ENCODE peak calls at places on chromosome 7, in six cellular contexts. J is CD8-positive, alpha-beta memory T cell; D is hepatocyte; W is GM23338; Z is right atrium auricular region; L is Panc1. T is an unnamed sample.

GRCh38 chr7:14303536-14303935 is 314.1 kb upstream of the ETV1 start:
- DNase-seq in W (peak; percentile 23), J (no peak), L (no peak), D (peak; percentile 55), Z (no peak), T (no peak)

GRCh38 chr7:26153823-26154783 is 2.1 kb downstream of the NFE2L3 start:
- DNase-seq in J (no peak), D (no peak), L (no peak), W (peak; percentile 93), Z (no peak), T (no peak)

GRCh38 chr7:93944673-93945072 is 23.1 kb downstream of the GNG11 start:
- DNase-seq in D (no peak), L (no peak), W (no peak), J (no peak), Z (no peak), T (no peak)

GRCh38 chr7:33050425-33051318 is 11.9 kb downstream of the NT5C3A start:
- DNase-seq in D (peak; percentile 56), Z (no peak), L (no peak), J (no peak), W (peak; percentile 45), T (peak; percentile 67)

GRCh38 chr7:85186521-85187241 is at the start of gene SEMA3D:
- DNase-seq in L (no peak), D (peak; percentile 92), J (no peak), Z (peak; percentile 70), W (peak; percentile 90), T (peak; percentile 96)

GRCh38 chr7:44279286-44279685 is 46.1 kb downstream of the CAMK2B start:
- DNase-seq in Z (no peak), D (no peak), J (no peak), W (no peak), L (no peak), T (peak; percentile 1)

GRCh38 chr7:157537056-157537455 is 200.3 kb downstream of the DNAJB6 start:
- DNase-seq in D (no peak), J (no peak), W (no peak), L (no peak), Z (no peak), T (no peak)

GRCh38 chr7:132415259-132415658 is 161.0 kb downstream of the PLXNA4 start:
- DNase-seq in D (no peak), Z (no peak), L (no peak), J (no peak), W (no peak), T (no peak)

GRCh38 chr7:146116452-146117219 is at the start of gene CNTNAP2:
- DNase-seq in W (peak; percentile 69), Z (no peak), D (peak; percentile 52), L (no peak), J (no peak), T (no peak)

GRCh38 chr7:142323706-142324105 is 65.8 kb upstream of the PRSS58 start:
- DNase-seq in J (no peak), L (no peak), W (peak; percentile 92), D (peak; percentile 44), Z (no peak), T (peak; percentile 65)

GRCh38 chr7:128814496-128814895 is 15.7 kb upstream of the FLNC start:
- DNase-seq in J (no peak), Z (no peak), W (no peak), L (no peak), D (no peak), T (peak; percentile 72)

GRCh38 chr7:132622081-132622480 is 45.8 kb upstream of the PLXNA4 start:
- DNase-seq in W (no peak), L (no peak), Z (no peak), J (no peak), D (no peak), T (no peak)

GRCh38 chr7:135536160-135536559 is 21.6 kb upstream of the NUP205 start:
- DNase-seq in D (peak; percentile 38), J (no peak), L (no peak), W (no peak), Z (peak; percentile 56), T (peak; percentile 10)

GRCh38 chr7:74372511-74373111 is 81.1 kb upstream of the GTF2IRD1 start:
- DNase-seq in J (no peak), Z (no peak), D (peak; percentile 38), W (peak; percentile 62), L (no peak), T (no peak)
- H3K27ac ChIP-seq in J (no peak overlapping the region), Z (peak overlapping the region; percentile 39), D (no peak overlapping the region), W (no peak overlapping the region), L (no peak overlapping the region), T (no peak overlapping the region)

GRCh38 chr7:126840869-126841268 is 411.9 kb downstream of the GRM8 start:
- DNase-seq in Z (no peak), D (no peak), L (no peak), W (no peak), J (no peak), T (no peak)

GRCh38 chr7:126839624-126840023 is 413.1 kb downstream of the GRM8 start:
- DNase-seq in Z (no peak), L (no peak), W (no peak), D (no peak), J (no peak), T (no peak)

GRCh38 chr7:126845331-126845730 is 407.4 kb downstream of the GRM8 start:
- DNase-seq in Z (no peak), L (no peak), D (no peak), J (no peak), W (no peak), T (no peak)

GRCh38 chr7:126842451-126842850 is 410.3 kb downstream of the GRM8 start:
- DNase-seq in Z (no peak), W (no peak), J (no peak), D (no peak), L (no peak), T (no peak)

GRCh38 chr7:126843883-126844282 is 408.9 kb downstream of the GRM8 start:
- DNase-seq in D (no peak), W (no peak), L (no peak), Z (no peak), J (no peak), T (no peak)
- H3K27me3 ChIP-seq in D (no peaks in the 10 kb centered on the region), W (no peaks in the 10 kb centered on the region), L (no peaks in the 10 kb centered on the region), Z (no peaks in the 10 kb centered on the region), J (no peaks in the 10 kb centered on the region), T (no peaks in the 10 kb centered on the region)

GRCh38 chr7:47601881-47602249 is 20.0 kb upstream of the TNS3 start:
- DNase-seq in J (no peak), W (no peak), Z (no peak), D (no peak), L (no peak), T (no peak)
- H3K27ac ChIP-seq in J (no peak overlapping the region), W (no peak overlapping the region), Z (no peak overlapping the region), D (peak overlapping the region; percentile 53), L (peak overlapping the region; percentile 100), T (no peak overlapping the region)

GRCh38 chr7:30678805-30679204 is 3.5 kb downstream of the CRHR2 start:
- DNase-seq in L (no peak), J (no peak), Z (no peak), W (no peak), D (no peak), T (no peak)
- H3K27me3 ChIP-seq in L (peaks cover 36% of the 10 kb centered on the region), J (peaks cover 37% of the 10 kb centered on the region), Z (peaks cover 15% of the 10 kb centered on the region), W (peaks cover 54% of the 10 kb centered on the region), D (peaks cover 78% of the 10 kb centered on the region), T (no peaks in the 10 kb centered on the region)

GRCh38 chr7:139687980-139688632 is 89.7 kb downstream of the HIPK2 start:
- DNase-seq in D (no peak), W (no peak), Z (no peak), L (no peak), J (no peak), T (peak; percentile 16)

GRCh38 chr7:139691253-139691781 is 86.5 kb downstream of the HIPK2 start:
- DNase-seq in Z (no peak), J (no peak), D (peak; percentile 28), L (no peak), W (no peak), T (no peak)

GRCh38 chr7:139683137-139683871 is 94.5 kb downstream of the HIPK2 start:
- DNase-seq in J (no peak), Z (no peak), L (no peak), D (no peak), W (no peak), T (no peak)

GRCh38 chr7:139682136-139683013 is 95.4 kb downstream of the HIPK2 start:
- DNase-seq in Z (no peak), D (no peak), L (peak; percentile 77), W (no peak), J (no peak), T (no peak)

DNA sequence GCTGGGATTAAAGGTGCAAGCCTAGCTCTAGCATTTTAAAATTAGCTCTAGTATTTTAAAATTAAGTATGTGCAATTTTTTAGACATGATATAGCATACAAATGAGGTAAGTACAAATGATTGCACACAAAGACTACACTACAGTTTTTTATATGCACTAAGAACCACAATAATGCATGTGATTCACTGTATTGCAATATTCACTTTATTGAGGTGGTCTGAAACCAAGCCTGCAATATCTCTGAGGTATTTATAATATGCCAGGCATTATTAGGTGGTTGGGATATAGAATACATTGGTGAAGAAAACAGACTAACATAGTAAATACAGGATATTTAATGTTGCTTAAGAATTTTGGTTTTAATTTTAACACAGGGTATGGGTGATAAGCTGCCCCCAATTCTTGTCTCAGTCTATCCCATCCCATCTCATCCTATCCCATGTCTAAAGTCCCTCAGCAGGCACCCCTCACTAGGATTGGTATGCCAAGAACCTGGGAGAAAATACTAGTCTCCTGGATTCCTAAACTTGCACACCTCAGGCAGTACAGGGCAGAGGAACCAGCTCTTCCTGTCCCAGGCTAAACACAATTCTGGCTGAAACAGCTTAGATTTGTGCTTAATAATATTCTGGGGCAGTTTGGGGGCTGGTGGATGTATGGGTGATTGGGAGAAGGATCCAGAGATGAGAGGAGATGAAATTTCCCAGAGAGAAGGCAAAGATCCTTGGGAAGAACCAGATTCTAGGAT is 90.4 kb downstream of the HIPK2 start:
- DNase-seq in L (no peak), J (no peak), D (no peak), Z (no peak), W (no peak), T (no peak)
- H3K27ac ChIP-seq in L (no peak overlapping the region), J (no peak overlapping the region), D (no peak overlapping the region), Z (peak overlapping the region; percentile 26), W (no peak overlapping the region), T (no peak overlapping the region)

GRCh38 chr7:317643-318405 is 27.9 kb downstream of the FOXL3 start:
- DNase-seq in W (no peak), J (no peak), D (no peak), Z (no peak), L (no peak), T (no peak)
- H3K27me3 ChIP-seq in W (no peaks in the 10 kb centered on the region), J (peaks cover 17% of the 10 kb centered on the region), D (no peaks in the 10 kb centered on the region), Z (no peaks in the 10 kb centered on the region), L (peaks cover 50% of the 10 kb centered on the region), T (no peaks in the 10 kb centered on the region)

T was measured in SJCRH30.